ENCODE peak calls at places on chromosomes 3 and 15, in four cellular contexts. A, T, B and N are unnamed samples.

GRCh38 chr3:141239551-141240281 is 8.1 kb downstream of the PXYLP1 start:
- DNase-seq in A (no peak), T (no peak), B (peak), N (no peak)

GRCh38 chr15:76346666-76347506 is 10.3 kb downstream of the ISL2 start:
- DNase-seq in B (no peak), A (no peak), T (no peak), N (no peak)

GRCh38 chr3:193796089-193796488 is 203.1 kb downstream of the OPA1 start:
- DNase-seq in A (no peak), B (no peak), T (no peak), N (no peak)

GRCh38 chr3:58528629-58529028 is 8.4 kb downstream of the ACOX2 start:
- DNase-seq in A (no peak), T (no peak), B (peak), N (no peak)

GRCh38 chr15:70670680-70671079 is 92.7 kb downstream of the UACA start:
- DNase-seq in B (no peak), T (no peak), A (no peak), N (no peak)

GRCh38 chr3:113405180-113405579 is 36.1 kb downstream of the CFAP44 start:
- DNase-seq in B (no peak), A (no peak), T (no peak), N (no peak)

GRCh38 chr3:180762866-180763265 is 83.6 kb upstream of the CCDC39 start:
- DNase-seq in A (no peak), B (no peak), T (no peak), N (no peak)

GRCh38 chr15:70837476-70837875 is 16.5 kb downstream of the LARP6 start:
- DNase-seq in T (no peak), A (no peak), B (no peak), N (no peak)

GRCh38 chr3:159191454-159191853 is 389.6 kb downstream of the MFSD1 start:
- DNase-seq in T (peak), B (no peak), A (no peak), N (no peak)

GRCh38 chr3:17070560-17070959 is 185.8 kb downstream of the PLCL2 start:
- DNase-seq in B (peak), A (no peak), T (no peak), N (no peak)

GRCh38 chr15:60392986-60393811 is 4.6 kb downstream of the ANXA2 start:
- DNase-seq in A (no peak), T (peak), B (peak), N (no peak)

GRCh38 chr3:178302966-178303930 is 233.0 kb upstream of the KCNMB2 start:
- DNase-seq in A (no peak), B (no peak), T (no peak), N (no peak)

GRCh38 chr3:145767909-145768308 is 393.1 kb downstream of the PLOD2 start:
- DNase-seq in T (no peak), B (no peak), A (no peak), N (no peak)